ENCODE peak calls at places on chromosomes 13 and 19, in four cellular contexts. One of them, this sample, is unnamed.

GRCh38 chr13:75486146-75486545 is 4.2 kb upstream of the TBC1D4 start:
- DNase-seq in CD4-positive, CD25-positive, alpha-beta regulatory T cell: no peak
- DNase-seq in left ventricle myocardium inferior: no peak
- DNase-seq in aorta: no peak
- DNase-seq in this sample: no peak

GRCh38 chr13:50376895-50377575 is 361.8 kb downstream of the KCNRG start:
- DNase-seq in CD4-positive, CD25-positive, alpha-beta regulatory T cell: no peak
- DNase-seq in left ventricle myocardium inferior: no peak
- DNase-seq in aorta: no peak
- DNase-seq in this sample: no peak

GRCh38 chr19:10602330-10603083 is 15.4 kb upstream of the AP1M2 start:
- DNase-seq in CD4-positive, CD25-positive, alpha-beta regulatory T cell: peak; percentile 85
- DNase-seq in left ventricle myocardium inferior: peak; percentile 89
- DNase-seq in aorta: peak; percentile 94
- DNase-seq in this sample: peak; percentile 81

GRCh38 chr13:113914333-113915011 is 50.6 kb upstream of the GAS6 start:
- DNase-seq in CD4-positive, CD25-positive, alpha-beta regulatory T cell: no peak
- DNase-seq in left ventricle myocardium inferior: no peak
- DNase-seq in aorta: no peak
- DNase-seq in this sample: no peak

GRCh38 chr13:72160977-72161376 is 294.0 kb upstream of the DACH1 start:
- DNase-seq in CD4-positive, CD25-positive, alpha-beta regulatory T cell: no peak
- DNase-seq in left ventricle myocardium inferior: no peak
- DNase-seq in aorta: no peak
- DNase-seq in this sample: no peak

GRCh38 chr13:29428310-29428991 is 167.0 kb downstream of the SLC7A1 start:
- DNase-seq in CD4-positive, CD25-positive, alpha-beta regulatory T cell: no peak
- DNase-seq in left ventricle myocardium inferior: peak; percentile 61
- DNase-seq in aorta: peak; percentile 78
- DNase-seq in this sample: peak; percentile 31

GRCh38 chr19:42051166-42052115 is 18.6 kb downstream of the GRIK5 start:
- DNase-seq in CD4-positive, CD25-positive, alpha-beta regulatory T cell: no peak
- DNase-seq in left ventricle myocardium inferior: no peak
- DNase-seq in aorta: no peak
- DNase-seq in this sample: no peak

GRCh38 chr19:41230067-41230857 is 11.2 kb downstream of the AXL start:
- DNase-seq in CD4-positive, CD25-positive, alpha-beta regulatory T cell: no peak
- DNase-seq in left ventricle myocardium inferior: no peak
- DNase-seq in aorta: no peak
- DNase-seq in this sample: no peak

GRCh38 chr19:10419200-10419645 is 1.1 kb upstream of the PDE4A start:
- DNase-seq in CD4-positive, CD25-positive, alpha-beta regulatory T cell: no peak
- DNase-seq in left ventricle myocardium inferior: no peak
- DNase-seq in aorta: peak; percentile 83
- DNase-seq in this sample: no peak

GRCh38 chr19:32191921-32192320 is 153.5 kb upstream of the ZNF507 start:
- DNase-seq in CD4-positive, CD25-positive, alpha-beta regulatory T cell: no peak
- DNase-seq in left ventricle myocardium inferior: no peak
- DNase-seq in aorta: no peak
- DNase-seq in this sample: no peak

GRCh38 chr13:67343777-67344176 is 113.6 kb upstream of the PCDH9 start:
- DNase-seq in CD4-positive, CD25-positive, alpha-beta regulatory T cell: no peak
- DNase-seq in left ventricle myocardium inferior: no peak
- DNase-seq in aorta: no peak
- DNase-seq in this sample: no peak

GRCh38 chr13:57627663-57628062 is 3.9 kb upstream of the PCDH17 start:
- DNase-seq in CD4-positive, CD25-positive, alpha-beta regulatory T cell: no peak
- DNase-seq in left ventricle myocardium inferior: no peak
- DNase-seq in aorta: no peak
- DNase-seq in this sample: no peak

GRCh38 chr19:7874080-7874856 is at the start of gene PRR36:
- DNase-seq in CD4-positive, CD25-positive, alpha-beta regulatory T cell: no peak
- DNase-seq in left ventricle myocardium inferior: no peak
- DNase-seq in aorta: no peak
- DNase-seq in this sample: peak; percentile 79

GRCh38 chr13:47038196-47038595 is 141.3 kb upstream of the HTR2A start:
- DNase-seq in CD4-positive, CD25-positive, alpha-beta regulatory T cell: no peak
- DNase-seq in left ventricle myocardium inferior: no peak
- DNase-seq in aorta: no peak
- DNase-seq in this sample: no peak

GRCh38 chr13:91017669-91018053 is 329.8 kb upstream of the MIR17HG start:
- DNase-seq in CD4-positive, CD25-positive, alpha-beta regulatory T cell: no peak
- DNase-seq in left ventricle myocardium inferior: peak; percentile 13
- DNase-seq in aorta: no peak
- DNase-seq in this sample: no peak

GRCh38 chr19:28294395-28294794 is 918.6 kb downstream of the UQCRFS1 start:
- DNase-seq in CD4-positive, CD25-positive, alpha-beta regulatory T cell: no peak
- DNase-seq in left ventricle myocardium inferior: no peak
- DNase-seq in aorta: no peak
- DNase-seq in this sample: no peak

GRCh38 chr13:113935523-113935922 is 38.4 kb downstream of the C13orf46 start:
- DNase-seq in CD4-positive, CD25-positive, alpha-beta regulatory T cell: no peak
- DNase-seq in left ventricle myocardium inferior: no peak
- DNase-seq in aorta: peak; percentile 71
- DNase-seq in this sample: no peak

GRCh38 chr19:5691205-5691929 is 1.3 kb downstream of the RPL36 start:
- DNase-seq in CD4-positive, CD25-positive, alpha-beta regulatory T cell: peak; percentile 43
- DNase-seq in left ventricle myocardium inferior: peak; percentile 81
- DNase-seq in aorta: no peak
- DNase-seq in this sample: no peak

GRCh38 chr13:23695711-23696512 is 125.7 kb downstream of the TNFRSF19 start:
- DNase-seq in CD4-positive, CD25-positive, alpha-beta regulatory T cell: peak; percentile 76
- DNase-seq in left ventricle myocardium inferior: peak; percentile 58
- DNase-seq in aorta: no peak
- DNase-seq in this sample: no peak

GRCh38 chr13:26557393-26558073 is at the start of gene WASF3:
- DNase-seq in CD4-positive, CD25-positive, alpha-beta regulatory T cell: no peak
- DNase-seq in left ventricle myocardium inferior: peak; percentile 94
- DNase-seq in aorta: peak; percentile 97
- DNase-seq in this sample: peak; percentile 95

GRCh38 chr13:42548731-42549554 is 25.0 kb upstream of the TNFSF11 start:
- DNase-seq in CD4-positive, CD25-positive, alpha-beta regulatory T cell: no peak
- DNase-seq in left ventricle myocardium inferior: no peak
- DNase-seq in aorta: no peak
- DNase-seq in this sample: no peak

GRCh38 chr13:101390461-101390860 is 25.8 kb downstream of the NALCN start:
- DNase-seq in CD4-positive, CD25-positive, alpha-beta regulatory T cell: no peak
- DNase-seq in left ventricle myocardium inferior: no peak
- DNase-seq in aorta: no peak
- DNase-seq in this sample: no peak

GRCh38 chr13:95509521-95510315 is 42.8 kb upstream of the CLDN10 start:
- DNase-seq in CD4-positive, CD25-positive, alpha-beta regulatory T cell: no peak
- DNase-seq in left ventricle myocardium inferior: no peak
- DNase-seq in aorta: no peak
- DNase-seq in this sample: no peak

GRCh38 chr19:42269518-42270345 is 680 bp downstream of the CIC start:
- DNase-seq in CD4-positive, CD25-positive, alpha-beta regulatory T cell: no peak
- DNase-seq in left ventricle myocardium inferior: no peak
- DNase-seq in aorta: no peak
- DNase-seq in this sample: no peak

GRCh38 chr13:34020388-34020787 is 202.4 kb downstream of the RFC3 start:
- DNase-seq in CD4-positive, CD25-positive, alpha-beta regulatory T cell: no peak
- DNase-seq in left ventricle myocardium inferior: no peak
- DNase-seq in aorta: no peak
- DNase-seq in this sample: no peak

GRCh38 chr13:79393564-79394249 is 12.3 kb downstream of the RBM26 start:
- DNase-seq in CD4-positive, CD25-positive, alpha-beta regulatory T cell: peak; percentile 51
- DNase-seq in left ventricle myocardium inferior: no peak
- DNase-seq in aorta: no peak
- DNase-seq in this sample: no peak

GRCh38 chr19:10497371-10497770 is 5.8 kb downstream of the KEAP1 start:
- DNase-seq in CD4-positive, CD25-positive, alpha-beta regulatory T cell: no peak
- DNase-seq in left ventricle myocardium inferior: no peak
- DNase-seq in aorta: no peak
- DNase-seq in this sample: no peak

GRCh38 chr13:50208826-50209335 is 193.6 kb downstream of the KCNRG start:
- DNase-seq in CD4-positive, CD25-positive, alpha-beta regulatory T cell: no peak
- DNase-seq in left ventricle myocardium inferior: peak; percentile 48
- DNase-seq in aorta: no peak
- DNase-seq in this sample: no peak

GRCh38 chr19:10660346-10660745 is 6.2 kb downstream of the ILF3 start:
- DNase-seq in CD4-positive, CD25-positive, alpha-beta regulatory T cell: no peak
- DNase-seq in left ventricle myocardium inferior: no peak
- DNase-seq in aorta: no peak
- DNase-seq in this sample: no peak

GRCh38 chr13:100478107-100478809 is 110.3 kb downstream of the GGACT start:
- DNase-seq in CD4-positive, CD25-positive, alpha-beta regulatory T cell: no peak
- DNase-seq in left ventricle myocardium inferior: no peak
- DNase-seq in aorta: no peak
- DNase-seq in this sample: no peak

GRCh38 chr13:75621147-75621546 is 15.0 kb upstream of the LMO7 start:
- DNase-seq in CD4-positive, CD25-positive, alpha-beta regulatory T cell: no peak
- DNase-seq in left ventricle myocardium inferior: no peak
- DNase-seq in aorta: no peak
- DNase-seq in this sample: no peak

GRCh38 chr19:7254590-7254989 is 39.6 kb downstream of the INSR start:
- DNase-seq in CD4-positive, CD25-positive, alpha-beta regulatory T cell: no peak
- DNase-seq in left ventricle myocardium inferior: no peak
- DNase-seq in aorta: no peak
- DNase-seq in this sample: no peak

GRCh38 chr19:33279430-33280350 is 22.6 kb downstream of the CEBPA start:
- DNase-seq in CD4-positive, CD25-positive, alpha-beta regulatory T cell: no peak
- DNase-seq in left ventricle myocardium inferior: no peak
- DNase-seq in aorta: no peak
- DNase-seq in this sample: no peak

GRCh38 chr19:38125238-38125637 is 98.8 kb downstream of the DPF1 start:
- DNase-seq in CD4-positive, CD25-positive, alpha-beta regulatory T cell: no peak
- DNase-seq in left ventricle myocardium inferior: no peak
- DNase-seq in aorta: no peak
- DNase-seq in this sample: no peak

GRCh38 chr13:101639711-101640110 is 187.2 kb downstream of the ITGBL1 start:
- DNase-seq in CD4-positive, CD25-positive, alpha-beta regulatory T cell: no peak
- DNase-seq in left ventricle myocardium inferior: no peak
- DNase-seq in aorta: no peak
- DNase-seq in this sample: no peak

GRCh38 chr19:28148554-28148953 is 1064.4 kb downstream of the UQCRFS1 start:
- DNase-seq in CD4-positive, CD25-positive, alpha-beta regulatory T cell: no peak
- DNase-seq in left ventricle myocardium inferior: no peak
- DNase-seq in aorta: no peak
- DNase-seq in this sample: no peak

GRCh38 chr13:52809310-52809769 is 39.1 kb downstream of the PCDH8 start:
- DNase-seq in CD4-positive, CD25-positive, alpha-beta regulatory T cell: peak; percentile 22
- DNase-seq in left ventricle myocardium inferior: peak; percentile 33
- DNase-seq in aorta: no peak
- DNase-seq in this sample: peak; percentile 67

GRCh38 chr19:42332059-42332458 is 6.6 kb downstream of the MEGF8 start:
- DNase-seq in CD4-positive, CD25-positive, alpha-beta regulatory T cell: no peak
- DNase-seq in left ventricle myocardium inferior: peak; percentile 37
- DNase-seq in aorta: no peak
- DNase-seq in this sample: no peak

DNA sequence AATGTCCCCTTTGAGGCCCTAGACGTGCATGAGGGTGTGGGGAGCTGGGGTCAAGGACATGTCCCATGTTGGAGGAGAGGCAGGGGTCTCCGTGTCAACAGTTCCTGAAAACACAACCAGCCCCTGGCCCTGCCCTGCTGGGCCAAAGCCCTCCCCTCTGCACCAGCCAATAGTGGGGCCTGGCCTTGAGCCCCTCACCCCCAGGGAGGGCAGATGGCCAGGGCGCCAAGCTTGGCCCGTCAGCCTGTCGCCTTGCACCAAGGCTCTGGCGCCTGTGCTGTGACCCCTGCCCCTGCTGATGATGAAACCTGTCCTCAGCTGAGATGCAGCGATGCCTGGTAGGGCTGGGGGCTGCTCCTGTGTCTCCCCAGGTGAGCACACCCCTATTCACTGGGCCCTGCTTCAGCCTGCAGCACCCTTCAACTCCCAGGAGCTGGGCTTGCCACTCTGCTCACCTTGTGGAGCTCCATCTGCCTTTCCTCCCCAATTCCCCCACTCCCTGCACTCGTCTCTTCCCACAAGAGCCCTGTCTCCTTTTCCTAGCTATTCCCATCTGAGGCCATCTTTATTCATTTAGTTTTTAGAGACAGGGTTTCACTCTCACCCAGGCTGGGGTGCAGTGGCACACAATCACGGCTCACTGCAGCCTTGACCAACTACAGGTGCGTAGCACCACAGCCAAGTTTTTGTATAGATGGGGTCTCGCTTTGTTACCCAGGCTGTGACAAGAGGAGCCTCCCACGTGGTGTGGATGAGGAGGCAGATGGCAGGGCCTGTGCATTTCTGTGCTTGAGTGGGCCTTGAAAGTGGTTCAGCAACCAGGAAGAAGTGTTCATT is 2.1 kb upstream of the HAMP start:
- DNase-seq in CD4-positive, CD25-positive, alpha-beta regulatory T cell: no peak
- DNase-seq in left ventricle myocardium inferior: no peak
- DNase-seq in aorta: no peak
- DNase-seq in this sample: no peak
- H3K4me1 ChIP-seq in CD4-positive, CD25-positive, alpha-beta regulatory T cell: no peaks in the 10 kb centered on the region
- H3K4me1 ChIP-seq in left ventricle myocardium inferior: peaks cover 11% of the 10 kb centered on the region
- H3K4me1 ChIP-seq in aorta: no peaks in the 10 kb centered on the region
- H3K4me1 ChIP-seq in this sample: peaks cover 8% of the 10 kb centered on the region

DNA sequence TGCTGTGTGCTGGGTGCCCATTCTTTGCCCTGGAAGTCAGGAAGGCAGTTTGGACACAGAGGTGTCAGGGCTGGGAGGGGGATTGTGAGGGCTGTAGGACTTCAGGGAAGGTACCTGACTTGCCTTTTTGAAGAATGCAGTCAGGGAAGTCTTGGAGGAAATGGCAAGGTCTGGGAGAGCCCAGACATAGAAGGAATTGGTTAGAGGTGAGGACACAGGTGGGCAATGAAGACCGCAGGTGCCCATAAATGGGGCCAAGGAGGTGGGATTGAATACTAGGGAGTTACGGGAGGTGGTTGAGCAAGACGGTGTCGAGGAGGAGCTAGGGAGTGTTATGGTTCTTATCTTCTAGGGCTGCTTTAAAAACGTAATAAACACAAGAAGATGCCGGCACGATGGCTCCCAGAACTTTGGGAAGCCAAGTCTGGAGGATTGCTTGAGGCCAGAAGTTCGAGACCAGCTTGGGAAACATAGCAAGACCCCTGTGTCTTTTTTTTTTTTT is 1.4 kb upstream of the DDA1 start:
- DNase-seq in CD4-positive, CD25-positive, alpha-beta regulatory T cell: no peak
- DNase-seq in left ventricle myocardium inferior: no peak
- DNase-seq in aorta: no peak
- DNase-seq in this sample: no peak
- H3K4me1 ChIP-seq in CD4-positive, CD25-positive, alpha-beta regulatory T cell: peaks cover 47% of the 10 kb centered on the region
- H3K4me1 ChIP-seq in left ventricle myocardium inferior: peaks cover 84% of the 10 kb centered on the region
- H3K4me1 ChIP-seq in aorta: no peaks in the 10 kb centered on the region
- H3K4me1 ChIP-seq in this sample: peaks cover 11% of the 10 kb centered on the region

GRCh38 chr19:46787331-46788100 is 878 bp downstream of the SLC1A5 start:
- DNase-seq in CD4-positive, CD25-positive, alpha-beta regulatory T cell: peak; percentile 35
- DNase-seq in left ventricle myocardium inferior: peak; percentile 65
- DNase-seq in aorta: peak; percentile 90
- DNase-seq in this sample: peak; percentile 52
- H3K4me1 ChIP-seq in CD4-positive, CD25-positive, alpha-beta regulatory T cell: peaks cover 64% of the 10 kb centered on the region
- H3K4me1 ChIP-seq in left ventricle myocardium inferior: peaks cover 52% of the 10 kb centered on the region
- H3K4me1 ChIP-seq in aorta: no peaks in the 10 kb centered on the region
- H3K4me1 ChIP-seq in this sample: peaks cover 16% of the 10 kb centered on the region

DNA sequence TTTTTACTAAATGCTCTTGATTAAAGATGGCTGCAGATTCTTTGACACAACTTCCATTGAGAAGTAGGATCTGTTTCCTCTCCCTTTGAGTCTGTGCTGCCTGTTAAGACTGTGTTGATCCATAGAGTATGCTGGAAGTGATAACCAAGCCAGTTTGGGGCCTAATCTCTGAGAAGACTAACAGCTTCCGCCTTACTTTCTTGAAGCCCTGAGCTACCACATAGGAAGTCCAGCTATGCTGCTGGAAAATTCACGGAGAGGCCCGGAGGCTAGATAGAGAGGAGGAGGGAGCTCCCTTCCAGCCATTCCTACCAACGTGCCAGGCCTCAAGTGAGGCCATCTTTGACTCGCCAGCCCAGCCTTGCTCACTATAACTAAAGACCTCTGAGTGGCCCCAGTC is 12.5 kb downstream of the RAP2A start:
- DNase-seq in CD4-positive, CD25-positive, alpha-beta regulatory T cell: no peak
- DNase-seq in left ventricle myocardium inferior: no peak
- DNase-seq in aorta: no peak
- DNase-seq in this sample: no peak
- H3K4me1 ChIP-seq in CD4-positive, CD25-positive, alpha-beta regulatory T cell: no peaks in the 10 kb centered on the region
- H3K4me1 ChIP-seq in left ventricle myocardium inferior: peaks cover 7% of the 10 kb centered on the region
- H3K4me1 ChIP-seq in aorta: peaks cover 3% of the 10 kb centered on the region
- H3K4me1 ChIP-seq in this sample: peaks cover 2% of the 10 kb centered on the region

This sample was measured in neuronal stem cell.